ENCODE peak calls at places on chromosomes 7 and 10, in six cellular contexts. V is hepatocyte, X is GM23338, Y is SK-N-SH, B is Karpas-422, I is PC-9. T is an unnamed sample.

GRCh38 chr10:124041684-124042445 is 51.5 kb downstream of the CHST15 start:
- DNase-seq in Y (no peak), V (no peak), I (no peak), X (no peak), B (no peak), T (peak; percentile 61)

GRCh38 chr10:79128923-79129305 is 60.1 kb downstream of the ZMIZ1 start:
- DNase-seq in X (no peak), Y (peak; percentile 62), I (no peak), V (no peak), B (no peak), T (no peak)

GRCh38 chr7:26924149-26924767 is 59.9 kb upstream of the SKAP2 start:
- DNase-seq in X (no peak), V (no peak), Y (no peak), B (no peak), I (peak; percentile 16), T (no peak)

GRCh38 chr10:79102056-79102874 is 33.5 kb downstream of the ZMIZ1 start:
- DNase-seq in B (no peak), X (peak; percentile 41), V (peak; percentile 67), I (no peak), Y (peak; percentile 70), T (peak; percentile 72)

GRCh38 chr7:5699951-5700384 is 81.5 kb downstream of the RNF216 start:
- DNase-seq in I (no peak), V (no peak), X (peak; percentile 42), Y (no peak), B (peak; percentile 91), T (no peak)

GRCh38 chr10:127041561-127041960 is 136.3 kb downstream of the DOCK1 start:
- DNase-seq in B (no peak), Y (no peak), V (no peak), I (no peak), X (no peak), T (peak; percentile 95)

GRCh38 chr10:7824251-7824650 is 5.9 kb downstream of the TAF3 start:
- DNase-seq in X (no peak), I (no peak), B (no peak), V (no peak), Y (no peak), T (no peak)

GRCh38 chr7:130471974-130472373 is 19.9 kb upstream of the MEST start:
- DNase-seq in I (no peak), V (no peak), X (no peak), Y (no peak), B (no peak), T (no peak)

GRCh38 chr7:153443031-153443430 is 609.2 kb upstream of the DPP6 start:
- DNase-seq in B (no peak), I (no peak), X (no peak), V (no peak), Y (no peak), T (no peak)

GRCh38 chr7:153444591-153444990 is 607.6 kb upstream of the DPP6 start:
- DNase-seq in I (no peak), X (no peak), Y (no peak), B (no peak), V (no peak), T (no peak)

GRCh38 chr7:153445641-153446040 is 606.6 kb upstream of the DPP6 start:
- DNase-seq in V (no peak), X (no peak), Y (no peak), I (no peak), B (no peak), T (no peak)

GRCh38 chr7:153446490-153446889 is 605.7 kb upstream of the DPP6 start:
- DNase-seq in I (no peak), B (no peak), V (no peak), Y (no peak), X (no peak), T (no peak)

GRCh38 chr7:153440781-153441180 is 611.4 kb upstream of the DPP6 start:
- DNase-seq in V (no peak), Y (no peak), B (no peak), I (no peak), X (no peak), T (no peak)
- H3K27me3 ChIP-seq in V (no peaks in the 10 kb centered on the region), Y (no peaks in the 10 kb centered on the region), B (no peaks in the 10 kb centered on the region), I (peaks cover 60% of the 10 kb centered on the region), X (no peaks in the 10 kb centered on the region), T (no peaks in the 10 kb centered on the region)

DNA sequence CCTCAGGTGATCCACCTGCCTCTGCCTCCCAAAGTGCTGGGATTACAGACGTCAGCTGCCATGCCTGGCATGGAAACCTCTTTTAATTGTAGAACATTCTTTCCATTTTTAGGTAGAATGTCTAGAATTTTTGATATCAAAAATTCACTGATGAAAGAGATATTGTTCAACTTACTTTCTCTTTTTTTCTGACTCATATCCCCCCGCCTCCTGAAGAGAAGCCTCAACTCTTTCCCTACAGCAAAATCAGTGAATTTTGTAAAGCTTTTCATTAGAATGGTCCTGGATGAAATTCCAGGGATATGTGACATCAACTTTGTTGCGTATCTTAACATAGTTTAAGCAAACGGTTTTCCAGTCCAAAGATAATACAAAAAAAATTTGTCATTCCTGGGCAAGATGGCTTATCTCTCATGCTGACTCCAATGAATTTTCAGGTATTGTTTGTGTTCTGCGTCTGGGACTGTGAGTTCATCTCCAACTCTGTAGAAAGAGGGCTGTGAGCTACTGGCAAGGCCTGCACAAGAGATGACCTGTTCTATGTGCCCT is 256.8 kb downstream of the BMPER start:
- DNase-seq in X (no peak), Y (no peak), V (no peak), I (no peak), B (no peak), T (no peak)
- H3K9me2 ChIP-seq in X (peaks cover 4% of the 10 kb centered on the region), Y (no peaks in the 10 kb centered on the region), V (no peaks in the 10 kb centered on the region), I (no peaks in the 10 kb centered on the region), B (no peaks in the 10 kb centered on the region), T (no peaks in the 10 kb centered on the region)

GRCh38 chr7:30684351-30684750 is 2.1 kb upstream of the CRHR2 start:
- DNase-seq in X (peak; percentile 62), Y (no peak), V (no peak), I (no peak), B (no peak), T (no peak)

GRCh38 chr7:30688718-30689221 is 6.5 kb upstream of the CRHR2 start:
- DNase-seq in I (peak; percentile 49), Y (no peak), V (peak; percentile 77), B (no peak), X (peak; percentile 66), T (no peak)

GRCh38 chr7:30683839-30684238 is 1.6 kb upstream of the CRHR2 start:
- DNase-seq in Y (no peak), V (no peak), B (no peak), I (no peak), X (no peak), T (no peak)

GRCh38 chr7:30690011-30690410 is 7.8 kb upstream of the CRHR2 start:
- DNase-seq in V (no peak), B (no peak), Y (no peak), X (no peak), I (no peak), T (no peak)

DNA sequence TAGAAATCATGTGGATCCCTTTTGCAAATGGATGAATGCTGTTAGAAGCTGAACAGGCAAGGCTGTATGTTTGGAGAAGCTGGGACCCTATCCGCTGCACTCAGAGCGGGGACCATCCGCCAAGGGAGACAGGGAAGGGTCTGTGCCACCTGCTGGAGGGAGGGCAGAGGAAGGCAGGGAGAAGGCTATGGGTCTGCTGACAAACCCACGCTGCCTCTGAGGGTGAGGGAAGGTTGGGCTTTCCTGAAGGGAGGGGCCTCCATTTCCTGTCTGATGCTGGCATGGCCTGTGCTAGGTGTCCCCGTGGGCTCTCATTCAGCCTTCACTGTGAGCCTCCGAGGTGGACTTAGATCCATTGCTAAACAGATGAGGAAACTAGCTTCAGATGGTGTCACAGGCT is 5.3 kb upstream of the CRHR2 start:
- DNase-seq in B (no peak), I (no peak), Y (no peak), V (no peak), X (no peak), T (no peak)
- H3K27me3 ChIP-seq in B (no peaks in the 10 kb centered on the region), I (peaks cover 72% of the 10 kb centered on the region), Y (peaks cover 39% of the 10 kb centered on the region), V (peaks cover 15% of the 10 kb centered on the region), X (peaks cover 17% of the 10 kb centered on the region), T (peaks cover 36% of the 10 kb centered on the region)

GRCh38 chr10:131155218-131155902 is 156.2 kb downstream of the TCERG1L start:
- DNase-seq in B (no peak), X (no peak), I (no peak), Y (no peak), V (no peak), T (no peak)
- H3K9me2 ChIP-seq in B (no peaks in the 10 kb centered on the region), X (no peaks in the 10 kb centered on the region), I (no peaks in the 10 kb centered on the region), Y (no peaks in the 10 kb centered on the region), V (no peaks in the 10 kb centered on the region), T (no peaks in the 10 kb centered on the region)

DNA sequence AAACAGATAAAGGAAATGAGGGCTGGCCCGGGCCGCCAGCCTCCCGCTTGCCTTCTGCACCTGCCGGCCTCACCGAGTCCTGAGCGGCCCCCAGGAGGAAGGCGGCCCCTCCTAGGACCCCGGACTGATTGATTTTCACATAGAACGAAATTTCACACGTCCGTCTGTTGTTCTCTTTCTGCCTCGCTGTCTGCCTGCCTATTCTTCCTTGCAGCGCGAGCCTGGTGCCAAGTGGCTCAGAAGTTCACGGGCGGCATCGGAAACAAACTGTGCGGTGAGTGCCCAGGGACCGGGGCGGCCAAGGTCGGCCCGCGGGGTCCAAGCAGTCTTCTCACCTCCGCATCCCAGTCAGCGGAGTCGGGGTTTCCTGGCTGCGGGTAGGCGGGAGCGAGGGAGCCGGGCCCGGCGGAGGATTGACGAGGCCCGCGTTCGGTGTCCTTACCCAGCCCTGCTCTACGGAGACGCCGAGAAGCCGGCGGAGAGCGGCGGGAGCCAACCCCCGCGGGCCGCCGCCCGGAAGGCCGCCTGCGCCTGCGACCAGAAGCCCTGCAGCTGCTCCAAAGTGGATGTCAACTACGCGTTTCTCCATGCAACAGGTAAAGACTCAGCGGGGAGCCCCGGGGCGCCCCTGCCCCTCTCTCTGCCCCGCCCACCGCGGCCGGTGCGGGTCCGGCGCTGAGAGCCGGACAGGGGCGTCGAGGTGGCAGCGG is 977 bp downstream of the GAD2 start:
- DNase-seq in V (peak; percentile 6), X (peak; percentile 71), I (no peak), Y (peak; percentile 43), B (no peak), T (peak; percentile 6)
- H3K27me3 ChIP-seq in V (peaks cover 100% of the 10 kb centered on the region), X (peaks cover 93% of the 10 kb centered on the region), I (peaks cover 18% of the 10 kb centered on the region), Y (peaks cover 46% of the 10 kb centered on the region), B (no peaks in the 10 kb centered on the region), T (peaks cover 92% of the 10 kb centered on the region)

GRCh38 chr7:45099891-45100760 is 11.4 kb upstream of the NACAD start:
- DNase-seq in Y (no peak), X (no peak), I (no peak), B (no peak), V (no peak), T (no peak)
- H3K9me2 ChIP-seq in Y (no peaks in the 10 kb centered on the region), X (no peaks in the 10 kb centered on the region), I (no peaks in the 10 kb centered on the region), B (no peaks in the 10 kb centered on the region), V (no peaks in the 10 kb centered on the region), T (no peaks in the 10 kb centered on the region)